ENCODE peak calls at places on chromosome 9, in seven cellular contexts. K is heart right ventricle; Z is omental fat pad; L is GM23338; G is posterior cingulate gyrus; T is CD4-positive, alpha-beta T cell; C is GM12892. O is an unnamed sample.

GRCh38 chr9:131019387-131020239 is 10.6 kb downstream of the LAMC3 start:
- DNase-seq in K (no peak), G (no peak), L (no peak), T (no peak), C (no peak), Z (no peak), O (no peak)

GRCh38 chr9:114347675-114348074 is 18.0 kb downstream of the ORM2 start:
- DNase-seq in K (no peak), Z (no peak), C (no peak), G (peak), T (no peak), L (no peak), O (no peak)

GRCh38 chr9:85224729-85225128 is 517.0 kb downstream of the AGTPBP1 start:
- DNase-seq in K (no peak), C (no peak), G (no peak), L (no peak), T (no peak), Z (no peak), O (no peak)

GRCh38 chr9:129185991-129186390 is 7.9 kb upstream of the IER5L start:
- DNase-seq in T (no peak), L (no peak), Z (no peak), C (no peak), G (no peak), K (no peak), O (no peak)

GRCh38 chr9:133490201-133490681 is 11.3 kb upstream of the SLC2A6 start:
- DNase-seq in Z (no peak), K (no peak), T (no peak), G (no peak), C (no peak), L (no peak), O (no peak)

GRCh38 chr9:81685763-81686613 is 3.4 kb downstream of the TLE1 start:
- DNase-seq in C (no peak), G (no peak), T (no peak), L (no peak), K (no peak), Z (no peak), O (no peak)

GRCh38 chr9:137482094-137482781 is 23.1 kb upstream of the NSMF start:
- DNase-seq in C (no peak), L (no peak), T (no peak), G (no peak), Z (no peak), K (peak), O (no peak)

GRCh38 chr9:112012026-112012902 is 115.7 kb downstream of the UGCG start:
- DNase-seq in Z (peak), G (peak), C (peak), L (no peak), T (no peak), K (peak), O (no peak)

GRCh38 chr9:30677256-30677655 is 1707.2 kb upstream of the ACO1 start:
- DNase-seq in L (no peak), G (no peak), C (no peak), T (no peak), K (no peak), Z (no peak), O (no peak)

GRCh38 chr9:129185402-129185801 is 7.3 kb upstream of the IER5L start:
- DNase-seq in L (no peak), Z (no peak), G (no peak), K (no peak), T (no peak), C (no peak), O (no peak)

GRCh38 chr9:128593039-128593438 is 40.7 kb downstream of the SPTAN1 start:
- DNase-seq in K (no peak), Z (no peak), T (no peak), C (no peak), L (no peak), G (no peak), O (no peak)

GRCh38 chr9:35664531-35665470 is at the start of gene ARHGEF39:
- DNase-seq in K (peak), C (peak), T (peak), L (peak), Z (no peak), G (peak), O (peak)

GRCh38 chr9:137828527-137829259 is 48.9 kb upstream of the CACNA1B start:
- DNase-seq in T (no peak), G (no peak), C (no peak), L (peak), K (no peak), Z (no peak), O (no peak)

GRCh38 chr9:134928796-134929559 is 11.3 kb upstream of the FCN1 start:
- DNase-seq in T (no peak), K (peak), G (peak), Z (no peak), L (no peak), C (no peak), O (no peak)

GRCh38 chr9:83070257-83070656 is 7.3 kb upstream of the RASEF start:
- DNase-seq in T (no peak), Z (no peak), K (no peak), L (no peak), C (no peak), G (no peak), O (no peak)

GRCh38 chr9:108780949-108781734 is 74.6 kb downstream of the ACTL7B start:
- DNase-seq in L (peak), C (no peak), Z (no peak), T (no peak), K (no peak), G (no peak), O (no peak)